ENCODE peak calls at places on chromosomes 4 and X, in four cellular contexts. P is naive thymus-derived CD4-positive, alpha-beta T cell; Q is Peyer's patch; A is T-helper 9 cell. I is an unnamed sample.

GRCh38 chrX:27680726-27681125 is 90.6 kb downstream of the DCAF8L2 start:
- DNase-seq in P (no peak), Q (no peak), A (no peak), I (no peak)

GRCh38 chrX:149286940-149287349 is 218.2 kb downstream of the IDS start:
- DNase-seq in P (peak), Q (peak), A (peak), I (no peak)

GRCh38 chr4:152454398-152455011 is 81.4 kb downstream of the FBXW7 start:
- DNase-seq in P (peak), Q (no peak), A (no peak), I (no peak)

GRCh38 chr4:24763631-24764302 is 31.6 kb upstream of the SOD3 start:
- DNase-seq in P (no peak), Q (no peak), A (no peak), I (no peak)

GRCh38 chr4:123941306-123941705 is 544.7 kb downstream of the SPRY1 start:
- DNase-seq in P (no peak), Q (no peak), A (no peak), I (no peak)

GRCh38 chrX:85963736-85964135 is 83.6 kb downstream of the CHM start:
- DNase-seq in P (no peak), Q (no peak), A (no peak), I (no peak)

GRCh38 chrX:3280706-3281105 is 65.7 kb downstream of the MXRA5 start:
- DNase-seq in P (no peak), Q (no peak), A (no peak), I (no peak)

GRCh38 chrX:130626521-130626920 is 224.7 kb downstream of the RBMX2 start:
- DNase-seq in P (no peak), Q (no peak), A (no peak), I (no peak)

GRCh38 chr4:154416183-154416543 is 75.4 kb downstream of the DCHS2 start:
- DNase-seq in P (no peak), Q (peak), A (no peak), I (no peak)

GRCh38 chr4:152614337-152614736 is 65.5 kb downstream of the TMEM154 start:
- DNase-seq in P (no peak), Q (no peak), A (no peak), I (peak)

GRCh38 chr4:53537606-53538005 is 53.7 kb downstream of the LNX1 start:
- DNase-seq in P (no peak), Q (no peak), A (no peak), I (no peak)

GRCh38 chr4:66590488-66591215 is 920.4 kb upstream of the EPHA5 start:
- DNase-seq in P (no peak), Q (no peak), A (no peak), I (no peak)